ENCODE peak calls at places on chromosomes 5 and 9, in eight cellular contexts. J, A, E, Z, N, Q, H and F are unnamed samples.

GRCh38 chr5:10601246-10602030 is 37.6 kb downstream of the ANKRD33B start:
- DNase-seq in Z (peak), E (peak), Q (peak), N (peak), H (peak), A (peak), J (peak), F (peak)

GRCh38 chr9:114150608-114151007 is 4.7 kb upstream of the COL27A1 start:
- DNase-seq in N (no peak), Q (no peak), A (no peak), E (no peak), J (no peak), Z (no peak), H (no peak), F (no peak)

GRCh38 chr5:146273109-146273508 is 65.5 kb upstream of the POU4F3 start:
- DNase-seq in Q (no peak), J (no peak), N (no peak), E (no peak), A (no peak), Z (no peak), H (no peak), F (no peak)

GRCh38 chr9:127313042-127313560 is 48.5 kb downstream of the GARNL3 start:
- DNase-seq in Q (no peak), Z (no peak), E (no peak), J (no peak), H (no peak), N (no peak), A (no peak), F (no peak)

GRCh38 chr9:69877852-69878507 is 57.4 kb downstream of the CFAP95 start:
- DNase-seq in Q (no peak), N (no peak), E (peak), J (no peak), H (no peak), Z (peak), A (peak), F (peak)

GRCh38 chr5:150534811-150535210 is 26.9 kb downstream of the NDST1 start:
- DNase-seq in Z (no peak), N (no peak), E (no peak), J (no peak), A (no peak), H (no peak), Q (no peak), F (no peak)

GRCh38 chr5:142743677-142744441 is 26.3 kb upstream of the ARHGAP26 start:
- DNase-seq in J (no peak), N (peak), E (peak), Q (no peak), H (no peak), A (no peak), Z (no peak), F (no peak)

GRCh38 chr5:167936944-167937627 is 354.4 kb upstream of the WWC1 start:
- DNase-seq in N (no peak), H (no peak), Z (no peak), A (no peak), Q (no peak), J (no peak), E (no peak), F (no peak)

GRCh38 chr9:93976973-93977372 is 21.8 kb upstream of the BARX1 start:
- DNase-seq in A (no peak), Q (no peak), H (no peak), N (no peak), J (no peak), Z (no peak), E (no peak), F (no peak)

GRCh38 chr5:80860934-80861613 is 99.1 kb upstream of the RASGRF2 start:
- DNase-seq in H (no peak), N (no peak), Q (no peak), J (no peak), Z (peak), E (no peak), A (no peak), F (no peak)

GRCh38 chr9:14616188-14616982 is 76.8 kb downstream of the ZDHHC21 start:
- DNase-seq in J (no peak), A (peak), Z (peak), N (no peak), H (peak), Q (no peak), E (peak), F (peak)

GRCh38 chr5:133398646-133399081 is 213.7 kb downstream of the FSTL4 start:
- DNase-seq in Z (no peak), H (no peak), E (no peak), J (no peak), N (no peak), Q (no peak), A (no peak), F (no peak)

GRCh38 chr9:106920701-106921283 is 57.8 kb downstream of the ZNF462 start:
- DNase-seq in J (no peak), Z (peak), Q (no peak), E (no peak), H (no peak), A (no peak), N (peak), F (no peak)

GRCh38 chr9:17018540-17019196 is 116.2 kb upstream of the CNTLN start:
- DNase-seq in J (no peak), Z (no peak), H (no peak), N (no peak), E (no peak), A (no peak), Q (no peak), F (no peak)

GRCh38 chr9:111993319-111993718 is 96.7 kb downstream of the UGCG start:
- DNase-seq in N (no peak), Q (no peak), E (no peak), H (no peak), J (no peak), A (no peak), Z (no peak), F (no peak)

GRCh38 chr5:137264573-137264972 is 234.6 kb downstream of the SPOCK1 start:
- DNase-seq in H (no peak), J (no peak), Q (no peak), Z (no peak), N (no peak), E (peak), A (no peak), F (no peak)

GRCh38 chr9:91060520-91061343 is 259.1 kb downstream of the SYK start:
- DNase-seq in A (peak), E (peak), J (peak), N (peak), Z (peak), Q (peak), H (no peak), F (no peak)

GRCh38 chr5:142087920-142088679 is 20.5 kb upstream of the NDFIP1 start:
- DNase-seq in Q (no peak), J (no peak), N (no peak), Z (no peak), H (no peak), A (no peak), E (no peak), F (no peak)

GRCh38 chr5:167049043-167049663 is 1242.3 kb upstream of the WWC1 start:
- DNase-seq in A (peak), N (no peak), H (peak), Q (no peak), Z (peak), J (peak), E (no peak), F (peak)

GRCh38 chr9:133375116-133375723 is 640 bp downstream of the SURF4 start:
- DNase-seq in E (no peak), J (peak), Q (no peak), A (no peak), N (peak), Z (peak), H (no peak), F (peak)

GRCh38 chr9:101027246-101027645 is 1.3 kb upstream of the PLPPR1 start:
- DNase-seq in H (no peak), Z (no peak), J (no peak), A (no peak), N (no peak), E (no peak), Q (no peak), F (peak)